ENCODE peak calls at places on chromosomes 3 and 15, in four cellular contexts. N is tibial nerve, X is IMR-90, E is K562. M is an unnamed sample.

GRCh38 chr15:69060041-69060481 is 45.6 kb downstream of the NOX5 start:
- DNase-seq in N (no peak), X (no peak), E (no peak), M (no peak)

GRCh38 chr3:64190517-64191515 is 34.5 kb downstream of the PRICKLE2 start:
- DNase-seq in N (no peak), X (peak), E (no peak), M (no peak)

GRCh38 chr15:57686657-57687056 is 19.9 kb upstream of the POLR2M start:
- DNase-seq in N (no peak), X (no peak), E (no peak), M (no peak)

GRCh38 chr15:33402640-33403039 is 91.9 kb downstream of the RYR3 start:
- DNase-seq in N (no peak), X (no peak), E (no peak), M (no peak)

GRCh38 chr15:31214158-31214863 is 112.3 kb upstream of the KLF13 start:
- DNase-seq in N (no peak), X (no peak), E (no peak), M (no peak)

GRCh38 chr3:61451841-61452240 is 109.5 kb upstream of the PTPRG start:
- DNase-seq in N (no peak), X (peak), E (no peak), M (no peak)

GRCh38 chr3:109023656-109024254 is 70.1 kb upstream of the GUCA1C start:
- DNase-seq in N (peak), X (peak), E (peak), M (peak)

GRCh38 chr3:115899535-115899934 is 276.2 kb downstream of the GAP43 start:
- DNase-seq in N (no peak), X (no peak), E (no peak), M (no peak)

GRCh38 chr15:61337541-61337940 is 108.4 kb upstream of the RORA start:
- DNase-seq in N (no peak), X (no peak), E (no peak), M (no peak)

GRCh38 chr15:99433757-99434211 is 132.0 kb upstream of the MEF2A start:
- DNase-seq in N (no peak), X (no peak), E (no peak), M (no peak)

GRCh38 chr3:64223809-64224570 is 1.3 kb downstream of the PRICKLE2 start:
- DNase-seq in N (no peak), X (peak), E (no peak), M (peak)

GRCh38 chr15:77817434-77817833 is 184.7 kb upstream of the LINGO1 start:
- DNase-seq in N (no peak), X (no peak), E (no peak), M (no peak)

GRCh38 chr3:119883461-119884160 is 101.7 kb downstream of the NR1I2 start:
- DNase-seq in N (no peak), X (no peak), E (no peak), M (no peak)

GRCh38 chr3:99471353-99472323 is 166.8 kb upstream of the COL8A1 start:
- DNase-seq in N (peak), X (no peak), E (no peak), M (no peak)

DNA sequence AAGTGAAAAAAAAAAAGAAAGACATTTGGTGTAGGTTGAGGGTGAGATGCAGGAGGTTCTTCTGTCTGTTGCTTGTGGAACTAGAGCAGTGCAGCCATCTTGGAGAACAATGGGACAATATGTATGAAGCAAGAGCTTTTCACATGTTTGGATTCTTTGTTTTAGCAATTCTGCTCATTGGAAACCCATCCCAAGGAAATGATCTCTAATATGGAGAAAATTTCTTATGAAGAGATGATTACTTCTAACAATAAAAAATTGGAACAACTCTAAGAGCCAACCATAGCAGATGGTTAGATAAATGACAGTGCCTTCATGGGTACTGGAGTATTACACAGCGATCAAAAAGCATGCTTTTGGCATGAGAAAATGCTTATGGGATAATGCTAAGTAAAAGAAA is 56.3 kb downstream of the RASGRF1 start:
- DNase-seq in N (no peak), X (no peak), E (no peak), M (no peak)
- H3K4me3 ChIP-seq in N (no peak), X (no peak), E (no peak), M (no peak)

GRCh38 chr15:44726568-44727461 is 9.5 kb upstream of the TRIM69 start:
- DNase-seq in N (peak), X (peak), E (peak), M (peak)
- TF ChIP-seq CTCF in N (no peak), X (peak), E (no peak), M (no peak)

GRCh38 chr15:82530606-82531379 is 9.5 kb downstream of the RPS17 start:
- DNase-seq in N (peak), X (peak), E (peak), M (peak)
- H3K4me3 ChIP-seq in N (no peak), X (no peak), E (peak), M (no peak)

DNA sequence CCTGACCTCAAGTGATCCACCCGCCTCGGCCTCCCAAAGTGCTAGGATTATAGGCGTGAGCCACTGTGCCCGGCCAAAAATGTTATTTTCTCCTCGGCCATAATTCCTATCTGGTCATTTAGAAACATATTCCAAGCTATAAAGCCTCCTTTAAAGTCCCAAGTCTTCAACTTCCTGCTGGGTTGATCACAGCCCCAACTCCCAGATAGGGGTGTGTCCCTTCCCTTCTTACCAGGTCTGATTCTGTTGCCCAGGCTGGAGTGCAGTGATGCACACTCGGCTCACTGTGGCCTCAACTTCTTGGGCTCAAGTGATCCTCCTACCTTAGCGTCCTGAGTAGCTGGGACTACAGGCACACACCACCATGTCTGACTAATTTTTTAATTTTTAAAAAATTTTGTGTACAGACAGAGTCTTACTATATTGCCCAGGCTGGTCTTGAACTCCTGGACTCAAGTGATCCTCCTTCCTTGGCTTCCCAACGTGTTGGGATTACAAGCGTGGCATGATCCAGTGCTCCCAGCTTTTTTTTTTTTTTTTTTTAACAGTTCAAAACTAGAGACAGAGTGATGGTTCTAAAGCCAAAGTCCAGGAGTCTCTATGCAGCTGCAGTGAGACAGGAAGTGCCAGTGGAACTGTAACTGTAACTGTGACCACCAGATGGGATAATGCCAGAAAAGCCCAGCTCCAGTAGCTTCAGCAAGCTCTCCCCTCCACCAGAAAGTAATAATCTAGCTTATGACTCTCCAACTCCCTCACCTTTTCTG is 8.2 kb upstream of the PRKAR2A start:
- DNase-seq in N (no peak), X (no peak), E (no peak), M (no peak)
- TF ChIP-seq CTCF in N (no peak), X (no peak), E (no peak), M (no peak)

DNA sequence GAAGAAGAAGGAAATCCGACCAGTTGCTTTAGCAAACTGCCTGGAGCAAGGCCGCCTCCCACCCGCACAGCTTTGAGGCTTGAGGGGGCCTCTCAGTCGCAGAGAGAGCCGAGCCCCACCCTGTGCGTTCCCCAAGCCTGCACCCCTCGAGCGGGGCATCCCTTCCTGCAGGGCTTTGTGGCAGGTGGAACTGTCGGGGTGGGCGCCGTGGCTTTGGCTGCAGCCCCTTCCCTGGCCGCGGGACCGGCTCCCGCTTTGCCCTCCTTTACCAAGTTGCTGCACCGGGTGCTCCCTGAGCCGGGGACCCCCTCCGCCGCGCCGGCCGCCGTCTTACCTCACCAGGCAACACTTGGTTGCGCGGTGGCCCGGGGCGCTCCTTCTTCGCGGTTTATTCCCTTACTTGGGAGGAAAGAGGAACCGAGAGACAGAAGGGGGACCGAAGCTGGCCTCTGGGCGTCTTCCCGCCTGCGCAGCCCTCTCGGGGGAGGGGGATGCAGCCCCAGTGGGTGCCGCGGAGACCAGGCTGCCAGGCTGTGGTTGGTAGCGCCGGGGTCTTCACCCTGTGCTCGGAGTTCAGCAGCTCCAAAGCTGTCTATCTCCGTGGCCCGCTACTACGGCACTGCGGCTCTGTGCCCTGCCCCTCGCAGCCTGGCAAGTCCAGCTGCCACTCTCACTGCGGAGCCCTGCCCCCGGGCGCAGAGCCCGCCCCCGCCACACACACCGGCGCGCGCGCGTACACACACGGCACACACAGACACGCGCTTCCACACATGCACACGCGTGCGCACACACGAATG is at the start of gene DGKG:
- DNase-seq in N (no peak), X (no peak), E (no peak), M (peak)
- H3K4me3 ChIP-seq in N (peak), X (no peak), E (no peak), M (peak)

GRCh38 chr3:38738630-38739395 is 77.2 kb downstream of the SCN10A start:
- DNase-seq in N (peak), X (peak), E (peak), M (peak)
- TF ChIP-seq CTCF in N (no peak), X (peak), E (peak), M (peak)

GRCh38 chr3:117997201-117998049 is 1037.2 kb downstream of the IGSF11 start:
- DNase-seq in N (peak), X (peak), E (peak), M (peak)
- H3K4me3 ChIP-seq in N (peak), X (peak), E (no peak), M (no peak)

GRCh38 chr3:121399820-121400219 is 146.0 kb downstream of the POLQ start:
- DNase-seq in N (no peak), X (no peak), E (no peak), M (no peak)
- TF ChIP-seq CTCF in N (no peak), X (no peak), E (no peak), M (no peak)

GRCh38 chr3:10394491-10395025 is 73.6 kb upstream of the SEC13 start:
- DNase-seq in N (no peak), X (no peak), E (no peak), M (no peak)

GRCh38 chr3:10396083-10396482 is 75.2 kb upstream of the SEC13 start:
- DNase-seq in N (no peak), X (no peak), E (no peak), M (no peak)

GRCh38 chr3:10393514-10393913 is 72.6 kb upstream of the SEC13 start:
- DNase-seq in N (no peak), X (no peak), E (no peak), M (no peak)

GRCh38 chr3:10395671-10396070 is 74.8 kb upstream of the SEC13 start:
- DNase-seq in N (no peak), X (no peak), E (no peak), M (peak)

DNA sequence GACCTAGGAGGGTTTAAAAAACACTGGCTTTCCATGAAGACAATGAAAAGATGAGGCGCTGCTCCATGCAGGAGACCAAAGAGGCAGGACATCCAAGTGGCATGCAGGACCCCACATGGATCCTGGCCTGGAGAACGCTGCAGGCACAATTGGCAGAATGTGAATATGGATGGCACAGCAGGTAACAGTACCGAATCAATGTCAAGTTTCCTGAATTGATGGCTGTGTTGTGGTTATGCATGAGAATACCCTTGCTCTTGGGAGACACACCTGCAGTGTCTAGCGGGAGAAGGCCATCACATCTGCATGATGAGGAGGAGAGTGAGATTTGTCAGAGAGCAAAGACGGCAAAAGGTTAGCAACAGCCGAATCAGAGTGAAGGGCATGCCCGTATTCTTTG is 74.3 kb upstream of the SEC13 start:
- DNase-seq in N (no peak), X (no peak), E (no peak), M (no peak)
- H3K4me3 ChIP-seq in N (no peak), X (no peak), E (no peak), M (no peak)

GRCh38 chr3:193677734-193678133 is 84.7 kb downstream of the OPA1 start:
- DNase-seq in N (no peak), X (peak), E (no peak), M (no peak)

GRCh38 chr3:193674714-193675113 is 81.7 kb downstream of the OPA1 start:
- DNase-seq in N (no peak), X (no peak), E (no peak), M (no peak)

DNA sequence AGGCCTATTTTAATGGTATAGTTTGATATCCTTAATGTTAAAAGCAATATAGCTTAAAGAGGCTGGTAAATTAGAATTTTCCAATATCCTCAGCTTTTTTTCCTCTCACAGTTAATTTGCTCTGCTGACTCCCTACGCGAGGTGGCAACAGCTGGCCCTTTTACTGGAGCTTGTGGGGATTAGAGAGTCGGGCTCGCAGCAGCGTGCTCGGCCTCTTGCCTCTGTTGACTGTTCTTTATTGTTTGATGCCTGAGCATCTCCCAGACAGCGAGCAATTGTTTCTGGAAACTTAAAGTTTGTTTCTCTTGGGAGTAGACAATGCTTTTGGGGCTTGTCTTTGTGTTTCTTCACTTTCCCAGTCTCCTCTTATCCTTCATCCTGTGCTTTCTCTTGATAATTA is 80.8 kb downstream of the OPA1 start:
- DNase-seq in N (no peak), X (no peak), E (no peak), M (no peak)
- TF ChIP-seq CTCF in N (no peak), X (no peak), E (no peak), M (no peak)